ENCODE peak calls at places on chromosomes 3 and 15, in ten cellular contexts. K, S, O, L, W, F, A, R, Y and H are unnamed samples.

GRCh38 chr15:86062646-86063193 is 17.0 kb upstream of the AGBL1 start:
- DNase-seq in K (no peak), S (no peak), O (no peak), L (no peak), W (no peak), F (no peak), A (no peak), R (no peak), Y (no peak), H (no peak)

GRCh38 chr15:40474581-40474980 is 3.8 kb downstream of the CHST14 start:
- DNase-seq in K (no peak), S (no peak), O (no peak), L (peak), W (no peak), F (no peak), A (no peak), R (no peak), Y (no peak), H (no peak)

GRCh38 chr3:57958642-57959406 is 49.4 kb upstream of the FLNB start:
- DNase-seq in K (no peak), S (no peak), O (no peak), L (no peak), W (no peak), F (no peak), A (peak), R (no peak), Y (no peak), H (peak)

GRCh38 chr3:127004641-127005397 is 21.9 kb downstream of the PLXNA1 start:
- DNase-seq in K (no peak), S (peak), O (no peak), L (no peak), W (no peak), F (no peak), A (no peak), R (no peak), Y (no peak), H (no peak)

GRCh38 chr15:68820205-68820588 is 498 bp downstream of the ANP32A start:
- DNase-seq in K (no peak), S (no peak), O (peak), L (peak), W (no peak), F (no peak), A (peak), R (peak), Y (peak), H (no peak)

GRCh38 chr3:40298075-40298474 is 11.4 kb upstream of the EIF1B start:
- DNase-seq in K (no peak), S (no peak), O (no peak), L (no peak), W (no peak), F (no peak), A (no peak), R (no peak), Y (no peak), H (no peak)

GRCh38 chr3:42730706-42731420 is 28.3 kb upstream of the HHATL start:
- DNase-seq in K (no peak), S (peak), O (no peak), L (no peak), W (no peak), F (no peak), A (no peak), R (no peak), Y (no peak), H (no peak)

GRCh38 chr15:84832446-84833040 is 15.4 kb downstream of the ALPK3 start:
- DNase-seq in K (no peak), S (no peak), O (no peak), L (no peak), W (no peak), F (no peak), A (no peak), R (no peak), Y (no peak), H (no peak)

GRCh38 chr3:125507128-125507527 is 12.9 kb downstream of the SNX4 start:
- DNase-seq in K (no peak), S (no peak), O (no peak), L (no peak), W (no peak), F (no peak), A (no peak), R (no peak), Y (no peak), H (no peak)

GRCh38 chr15:23565395-23566069 is at the start of gene MKRN3:
- DNase-seq in K (no peak), S (no peak), O (no peak), L (no peak), W (no peak), F (peak), A (no peak), R (peak), Y (no peak), H (peak)

GRCh38 chr3:197445886-197446631 is 109.7 kb downstream of the BDH1 start:
- DNase-seq in K (no peak), S (no peak), O (no peak), L (no peak), W (no peak), F (no peak), A (no peak), R (no peak), Y (no peak), H (no peak)

GRCh38 chr3:108479212-108479611 is 31.2 kb downstream of the MYH15 start:
- DNase-seq in K (no peak), S (no peak), O (no peak), L (no peak), W (no peak), F (no peak), A (no peak), R (no peak), Y (no peak), H (no peak)

GRCh38 chr3:139491027-139491700 is 14.8 kb upstream of the RBP2 start:
- DNase-seq in K (peak), S (peak), O (no peak), L (no peak), W (no peak), F (no peak), A (no peak), R (no peak), Y (peak), H (no peak)

GRCh38 chr3:108175352-108175751 is 46.9 kb downstream of the IFT57 start:
- DNase-seq in K (no peak), S (no peak), O (no peak), L (no peak), W (no peak), F (peak), A (no peak), R (no peak), Y (no peak), H (peak)

GRCh38 chr3:69370945-69371301 is 15.0 kb downstream of the FRMD4B start:
- DNase-seq in K (no peak), S (no peak), O (no peak), L (no peak), W (no peak), F (no peak), A (no peak), R (no peak), Y (no peak), H (peak)

GRCh38 chr3:4562595-4562994 is 69.4 kb downstream of the ITPR1 start:
- DNase-seq in K (no peak), S (no peak), O (no peak), L (no peak), W (no peak), F (peak), A (no peak), R (no peak), Y (no peak), H (no peak)

GRCh38 chr3:46701211-46701939 is at the start of gene TMIE:
- DNase-seq in K (no peak), S (no peak), O (no peak), L (no peak), W (no peak), F (no peak), A (peak), R (no peak), Y (no peak), H (no peak)

GRCh38 chr15:57216288-57216687 is 160.0 kb upstream of the CGNL1 start:
- DNase-seq in K (peak), S (no peak), O (no peak), L (no peak), W (peak), F (peak), A (no peak), R (no peak), Y (no peak), H (peak)

GRCh38 chr3:16188071-16188470 is 13.6 kb downstream of the GALNT15 start:
- DNase-seq in K (no peak), S (no peak), O (no peak), L (no peak), W (no peak), F (no peak), A (no peak), R (no peak), Y (no peak), H (no peak)

GRCh38 chr15:41870689-41871081 is 23.2 kb downstream of the SPTBN5 start:
- DNase-seq in K (no peak), S (no peak), O (peak), L (no peak), W (peak), F (peak), A (no peak), R (no peak), Y (no peak), H (peak)

GRCh38 chr3:177554900-177555759 is 357.8 kb upstream of the TBL1XR1 start:
- DNase-seq in K (peak), S (no peak), O (no peak), L (no peak), W (no peak), F (peak), A (no peak), R (peak), Y (no peak), H (peak)

GRCh38 chr15:48577495-48577894 is 68.0 kb downstream of the FBN1 start:
- DNase-seq in K (no peak), S (no peak), O (no peak), L (no peak), W (no peak), F (no peak), A (no peak), R (peak), Y (no peak), H (no peak)

GRCh38 chr3:81808900-81809299 is 47.5 kb upstream of the GBE1 start:
- DNase-seq in K (no peak), S (no peak), O (no peak), L (no peak), W (no peak), F (no peak), A (no peak), R (no peak), Y (no peak), H (no peak)

GRCh38 chr3:195458188-195458800 is 15.5 kb upstream of the ACAP2 start:
- DNase-seq in K (no peak), S (no peak), O (no peak), L (no peak), W (no peak), F (peak), A (no peak), R (peak), Y (no peak), H (peak)

GRCh38 chr3:19903649-19904048 is 30.4 kb downstream of the EFHB start:
- DNase-seq in K (no peak), S (no peak), O (no peak), L (no peak), W (no peak), F (no peak), A (no peak), R (no peak), Y (no peak), H (no peak)

GRCh38 chr3:34872406-34872805 is 766.9 kb upstream of the ARPP21 start:
- DNase-seq in K (no peak), S (no peak), O (no peak), L (no peak), W (no peak), F (no peak), A (no peak), R (no peak), Y (no peak), H (no peak)

GRCh38 chr15:53917109-53917508 is 61.1 kb upstream of the UNC13C start:
- DNase-seq in K (no peak), S (no peak), O (no peak), L (no peak), W (no peak), F (no peak), A (no peak), R (peak), Y (no peak), H (no peak)

GRCh38 chr3:25071846-25072245 is 356.2 kb upstream of the RARB start:
- DNase-seq in K (no peak), S (no peak), O (no peak), L (no peak), W (no peak), F (no peak), A (no peak), R (no peak), Y (no peak), H (no peak)

GRCh38 chr15:68618339-68619302 is 39.8 kb downstream of the CORO2B start:
- DNase-seq in K (no peak), S (no peak), O (no peak), L (no peak), W (no peak), F (peak), A (no peak), R (no peak), Y (no peak), H (peak)

GRCh38 chr3:37680393-37680792 is 181.3 kb upstream of the CTDSPL start:
- DNase-seq in K (no peak), S (no peak), O (no peak), L (no peak), W (no peak), F (no peak), A (no peak), R (no peak), Y (no peak), H (peak)

GRCh38 chr15:45122719-45123118 is 7.0 kb downstream of the DUOXA1 start:
- DNase-seq in K (no peak), S (no peak), O (no peak), L (no peak), W (no peak), F (no peak), A (no peak), R (no peak), Y (no peak), H (no peak)

GRCh38 chr15:60901647-60902046 is 327.5 kb downstream of the RORA start:
- DNase-seq in K (no peak), S (no peak), O (no peak), L (no peak), W (no peak), F (no peak), A (no peak), R (no peak), Y (no peak), H (no peak)

GRCh38 chr15:75640483-75641175 is 605 bp upstream of the IMP3 start:
- DNase-seq in K (no peak), S (no peak), O (no peak), L (no peak), W (no peak), F (peak), A (peak), R (peak), Y (no peak), H (peak)

GRCh38 chr15:77907824-77908751 is 169.4 kb downstream of the TBC1D2B start:
- DNase-seq in K (no peak), S (peak), O (no peak), L (peak), W (peak), F (peak), A (peak), R (peak), Y (peak), H (peak)

GRCh38 chr15:90099868-90100854 is 2.1 kb downstream of the IDH2 start:
- DNase-seq in K (no peak), S (no peak), O (no peak), L (peak), W (no peak), F (peak), A (no peak), R (peak), Y (no peak), H (peak)

GRCh38 chr3:105473521-105474223 is 107.0 kb downstream of the ALCAM start:
- DNase-seq in K (peak), S (no peak), O (no peak), L (no peak), W (no peak), F (peak), A (no peak), R (no peak), Y (no peak), H (peak)